ENCODE peak calls at places on chromosome X, in six cellular contexts. U is RWPE1, Q is progenitor cell of endocrine pancreas, V is choroid plexus epithelial cell, Y is ascending aorta, F is GM13976. Z is an unnamed sample.

GRCh38 chrX:135421537-135421931 is 210 bp upstream of the SMIM10L2A start:
- DNase-seq in Q (peak), Y (peak), U (peak), V (peak), F (peak), Z (peak)

GRCh38 chrX:45697591-45697990 is 496.9 kb upstream of the DIPK2B start:
- DNase-seq in Y (no peak), V (peak), F (no peak), U (peak), Q (no peak), Z (no peak)

GRCh38 chrX:24145340-24146186 is 4.0 kb upstream of the ZFX start:
- DNase-seq in Y (no peak), U (no peak), V (peak), Q (no peak), F (no peak), Z (no peak)

GRCh38 chrX:10098235-10098819 is 58.4 kb upstream of the CLCN4 start:
- DNase-seq in Q (no peak), U (no peak), Y (no peak), V (peak), F (peak), Z (no peak)

GRCh38 chrX:103687073-103687695 is 685 bp upstream of the MORF4L2 start:
- DNase-seq in Y (peak), Q (peak), U (peak), V (peak), F (peak), Z (peak)

GRCh38 chrX:1401611-1402430 is 9.9 kb upstream of the SLC25A6 start:
- DNase-seq in U (no peak), Y (no peak), Q (no peak), V (no peak), F (no peak), Z (no peak)

GRCh38 chrX:48683411-48683982 is at the start of gene WAS:
- DNase-seq in V (no peak), Y (no peak), Q (no peak), F (peak), U (no peak), Z (no peak)

GRCh38 chrX:24877854-24878650 is 137.7 kb downstream of the ARX start:
- DNase-seq in V (peak), Q (no peak), F (no peak), U (no peak), Y (no peak), Z (no peak)

GRCh38 chrX:17065100-17065499 is 118.6 kb downstream of the REPS2 start:
- DNase-seq in U (no peak), Q (no peak), Y (no peak), F (no peak), V (no peak), Z (no peak)

GRCh38 chrX:38701073-38701472 is 100.2 kb upstream of the MID1IP1 start:
- DNase-seq in Q (no peak), V (no peak), U (no peak), Y (no peak), F (no peak), Z (no peak)

GRCh38 chrX:18861436-18861950 is 122.4 kb downstream of the PHKA2 start:
- DNase-seq in Q (no peak), Y (no peak), U (no peak), F (no peak), V (no peak), Z (no peak)

GRCh38 chrX:101993335-101993734 is 61.5 kb upstream of the ZMAT1 start:
- DNase-seq in U (no peak), F (no peak), Q (no peak), Y (no peak), V (no peak), Z (no peak)

GRCh38 chrX:149161438-149162088 is 343.5 kb downstream of the IDS start:
- DNase-seq in Y (no peak), U (no peak), F (no peak), Q (no peak), V (no peak), Z (no peak)

GRCh38 chrX:119999087-119999634 is 55.6 kb upstream of the NKAP start:
- DNase-seq in U (no peak), V (no peak), F (no peak), Y (no peak), Q (no peak), Z (no peak)

GRCh38 chrX:49754238-49754857 is 58.6 kb upstream of the PAGE1 start:
- DNase-seq in F (peak), V (peak), Q (peak), U (peak), Y (no peak), Z (no peak)

GRCh38 chrX:150767475-150768131 is 74.4 kb downstream of the MTMR1 start:
- DNase-seq in F (peak), V (peak), Y (no peak), U (peak), Q (no peak), Z (no peak)

GRCh38 chrX:19334945-19335626 is 8.6 kb upstream of the PDHA1 start:
- DNase-seq in Q (no peak), U (no peak), Y (no peak), F (peak), V (peak), Z (no peak)

GRCh38 chrX:11665144-11666040 is at the start of gene ARHGAP6:
- DNase-seq in F (peak), V (peak), U (peak), Q (peak), Y (no peak), Z (no peak)

GRCh38 chrX:43940811-43941210 is 32.4 kb downstream of the NDP start:
- DNase-seq in Q (no peak), Y (no peak), F (no peak), U (peak), V (peak), Z (no peak)

GRCh38 chrX:43939187-43939926 is 33.8 kb downstream of the NDP start:
- DNase-seq in Q (no peak), V (peak), U (no peak), Y (no peak), F (no peak), Z (no peak)
- TF ChIP-seq CTCF in Q (no peak), V (no peak), U (no peak), Y (no peak), F (no peak), Z (no peak)

GRCh38 chrX:151982217-151982616 is 7.7 kb upstream of the GABRE start:
- DNase-seq in U (peak), Y (no peak), Q (no peak), V (peak), F (no peak), Z (no peak)
- TF ChIP-seq CTCF in U (no peak), Y (no peak), Q (no peak), V (no peak), F (no peak), Z (no peak)

GRCh38 chrX:2609431-2610238 is 81.5 kb upstream of the CD99 start:
- DNase-seq in U (no peak), F (peak), Y (no peak), Q (no peak), V (peak), Z (no peak)
- TF ChIP-seq CTCF in U (no peak), F (no peak), Y (no peak), Q (peak), V (no peak), Z (no peak)

GRCh38 chrX:154384284-154384892 is 5.3 kb downstream of the EMD start:
- DNase-seq in F (no peak), Y (no peak), V (peak), Q (no peak), U (no peak), Z (no peak)
- TF ChIP-seq CTCF in F (no peak), Y (peak), V (peak), Q (peak), U (no peak), Z (no peak)

GRCh38 chrX:41308884-41309655 is 24.9 kb upstream of the DDX3X start:
- DNase-seq in V (no peak), Q (no peak), Y (no peak), U (no peak), F (no peak), Z (no peak)
- TF ChIP-seq CTCF in V (no peak), Q (no peak), Y (no peak), U (no peak), F (no peak), Z (no peak)

GRCh38 chrX:148134578-148134977 is 153.4 kb downstream of the FMR1NB start:
- DNase-seq in F (no peak), Y (no peak), U (no peak), V (no peak), Q (no peak), Z (no peak)

GRCh38 chrX:148135738-148136137 is 154.6 kb downstream of the FMR1NB start:
- DNase-seq in V (peak), Q (no peak), Y (no peak), U (peak), F (no peak), Z (no peak)

GRCh38 chrX:148133099-148133725 is 152.1 kb downstream of the FMR1NB start:
- DNase-seq in Q (no peak), V (no peak), U (no peak), Y (no peak), F (no peak), Z (no peak)
- TF ChIP-seq CTCF in Q (no peak), V (no peak), U (no peak), Y (no peak), F (no peak), Z (no peak)

GRCh38 chrX:75968293-75968692 is 183.2 kb upstream of the MAGEE2 start:
- DNase-seq in F (no peak), U (no peak), Q (no peak), V (no peak), Y (no peak), Z (no peak)
- TF ChIP-seq CTCF in F (no peak), U (no peak), Q (no peak), V (no peak), Y (no peak), Z (no peak)